ENCODE peak calls at places on chromosomes 11 and 22, in seven cellular contexts. B is sigmoid colon, Y is right lobe of liver, P is prostate gland, D is gastrocnemius medialis, S is IMR-90, I is ovary. C is an unnamed sample.

GRCh38 chr11:1501421-1502167 is 15.0 kb upstream of the MOB2 start:
- DNase-seq in B (no peak), Y (peak; percentile 49), P (no peak), D (peak; percentile 31), S (no peak), I (no peak), C (no peak)

GRCh38 chr11:110896358-110896757 is 184.1 kb upstream of the ARHGAP20 start:
- DNase-seq in B (no peak), Y (no peak), P (no peak), D (no peak), S (peak; percentile 86), I (no peak), C (peak; percentile 25)

GRCh38 chr11:122230387-122230760 is 114.4 kb upstream of the BLID start:
- DNase-seq in B (no peak), Y (no peak), P (no peak), D (no peak), S (peak; percentile 67), I (no peak), C (no peak)

GRCh38 chr11:111561801-111562325 is 21.3 kb downstream of the LAYN start:
- DNase-seq in B (no peak), Y (no peak), P (no peak), D (no peak), S (peak; percentile 86), I (no peak), C (no peak)

GRCh38 chr11:116540645-116541044 is 232.1 kb downstream of the BUD13 start:
- DNase-seq in B (peak; percentile 32), Y (no peak), P (no peak), D (no peak), S (no peak), I (no peak), C (no peak)

GRCh38 chr11:134330611-134331564 is 900 bp upstream of the GLB1L2 start:
- DNase-seq in B (peak; percentile 62), Y (no peak), P (no peak), D (no peak), S (no peak), I (no peak), C (peak; percentile 75)

GRCh38 chr11:134032501-134033091 is 36.3 kb upstream of the JAM3 start:
- DNase-seq in B (peak; percentile 78), Y (peak; percentile 54), P (no peak), D (no peak), S (no peak), I (no peak), C (no peak)

GRCh38 chr11:22778642-22779041 is 51.0 kb downstream of the SVIP start:
- DNase-seq in B (no peak), Y (no peak), P (no peak), D (no peak), S (no peak), I (no peak), C (no peak)

GRCh38 chr11:16587670-16588069 is 150.8 kb upstream of the C11orf58 start:
- DNase-seq in B (no peak), Y (no peak), P (no peak), D (peak; percentile 31), S (no peak), I (no peak), C (no peak)

GRCh38 chr11:95788921-95789505 is 569 bp downstream of the FAM76B start:
- DNase-seq in B (no peak), Y (no peak), P (peak; percentile 6), D (no peak), S (peak; percentile 43), I (peak; percentile 36), C (no peak)

DNA sequence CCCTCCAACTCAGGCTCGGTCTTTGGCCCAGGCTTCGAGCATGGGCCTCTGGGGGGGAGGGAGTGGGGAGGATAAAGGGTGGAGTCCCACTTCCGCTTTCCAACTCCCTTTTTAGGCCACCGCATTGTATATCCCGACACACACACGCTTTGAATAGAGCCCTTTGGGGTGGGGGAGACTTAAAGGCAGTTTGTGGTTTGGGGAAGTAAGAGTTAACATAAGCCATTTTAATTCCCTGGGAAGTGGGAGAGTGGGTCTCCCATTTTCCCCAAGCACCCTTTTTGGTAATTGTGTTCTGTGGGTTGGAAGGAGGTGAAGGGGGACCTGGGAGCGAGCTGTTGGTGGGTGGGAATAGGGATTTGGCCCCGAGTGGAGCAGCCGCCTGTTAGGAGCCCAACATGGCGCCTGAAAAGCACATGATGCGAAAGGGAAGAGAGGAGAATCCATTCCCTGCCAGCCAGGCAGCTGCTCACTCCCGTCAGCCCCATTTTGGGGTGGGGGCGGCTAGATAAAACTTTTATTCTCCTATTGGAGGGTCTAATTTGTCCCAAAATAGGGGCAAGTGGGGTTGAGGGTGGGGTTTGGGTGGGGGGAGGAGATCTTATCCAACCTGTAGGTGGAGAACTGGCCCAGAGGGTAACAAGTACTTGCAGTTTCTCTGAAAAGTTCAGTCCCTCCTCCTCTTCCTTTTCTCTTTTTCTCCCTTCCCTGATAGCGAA is 983 bp downstream of the PCF11 start:
- DNase-seq in B (peak; percentile 81), Y (peak; percentile 68), P (peak; percentile 59), D (peak; percentile 64), S (peak; percentile 33), I (peak; percentile 64), C (peak; percentile 91)
- TF ChIP-seq POLR2A in B (no peak), Y (no peak), P (no peak), D (no peak), S (peak; percentile 4), I (no peak), C (no peak)

DNA sequence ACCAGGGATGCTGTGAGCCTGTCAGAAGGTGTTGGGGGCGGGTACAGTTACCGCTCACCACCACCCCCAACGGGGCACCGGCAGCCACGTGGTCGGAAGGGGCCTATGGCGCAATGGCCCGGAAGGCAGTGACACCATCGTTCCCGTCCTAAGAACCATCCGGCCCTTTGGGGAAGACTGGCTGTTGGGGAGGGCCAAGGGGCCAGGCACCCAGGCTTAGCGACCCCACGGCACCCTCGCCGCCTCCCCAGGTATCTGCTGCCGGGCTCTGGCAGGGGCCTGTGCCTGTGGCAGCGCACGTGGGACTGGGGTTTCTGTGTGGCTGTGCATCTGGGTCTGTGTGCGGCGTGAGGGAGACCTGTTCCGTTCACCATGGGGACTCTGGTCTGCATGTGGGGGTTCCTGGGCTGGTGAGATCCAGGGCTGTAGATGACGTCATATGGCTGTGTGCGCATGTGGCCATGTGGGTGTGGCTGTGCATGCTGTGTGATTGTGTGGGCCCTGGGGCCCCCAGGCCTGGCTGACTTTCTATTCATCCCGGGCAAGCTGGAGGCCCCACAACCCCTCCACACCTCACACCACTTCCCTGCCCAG is 703 bp downstream of the OSM start:
- DNase-seq in B (peak; percentile 78), Y (peak; percentile 83), P (no peak), D (no peak), S (no peak), I (no peak), C (no peak)
- H3K4me3 ChIP-seq in B (peak overlapping the region; percentile 36), Y (peak overlapping the region; percentile 21), P (peak overlapping the region; percentile 0), D (no peak overlapping the region), S (no peak overlapping the region), I (no peak overlapping the region), C (peak overlapping the region; percentile 5)

GRCh38 chr11:105469931-105470330 is 139.9 kb upstream of the GRIA4 start:
- DNase-seq in B (no peak), Y (no peak), P (no peak), D (no peak), S (no peak), I (no peak), C (no peak)
- TF ChIP-seq CTCF in B (no peak), Y (no peak), P (no peak), D (no peak), S (no peak), I (no peak), C (no peak)

GRCh38 chr22:38201371-38201717 is 450 bp upstream of the MAFF start:
- DNase-seq in B (no peak), Y (no peak), P (no peak), D (peak; percentile 38), S (no peak), I (no peak), C (peak; percentile 90)

GRCh38 chr22:38202437-38203089 is 769 bp downstream of the MAFF start:
- DNase-seq in B (peak; percentile 97), Y (peak; percentile 95), P (peak; percentile 93), D (peak; percentile 94), S (peak; percentile 92), I (peak; percentile 96), C (peak; percentile 89)

GRCh38 chr22:38199826-38200559 is 1.8 kb upstream of the MAFF start:
- DNase-seq in B (no peak), Y (no peak), P (no peak), D (no peak), S (no peak), I (no peak), C (no peak)

GRCh38 chr22:38203090-38203810 is 1.5 kb downstream of the MAFF start:
- DNase-seq in B (peak; percentile 81), Y (peak; percentile 83), P (peak; percentile 78), D (no peak), S (peak; percentile 53), I (peak; percentile 63), C (peak; percentile 65)

DNA sequence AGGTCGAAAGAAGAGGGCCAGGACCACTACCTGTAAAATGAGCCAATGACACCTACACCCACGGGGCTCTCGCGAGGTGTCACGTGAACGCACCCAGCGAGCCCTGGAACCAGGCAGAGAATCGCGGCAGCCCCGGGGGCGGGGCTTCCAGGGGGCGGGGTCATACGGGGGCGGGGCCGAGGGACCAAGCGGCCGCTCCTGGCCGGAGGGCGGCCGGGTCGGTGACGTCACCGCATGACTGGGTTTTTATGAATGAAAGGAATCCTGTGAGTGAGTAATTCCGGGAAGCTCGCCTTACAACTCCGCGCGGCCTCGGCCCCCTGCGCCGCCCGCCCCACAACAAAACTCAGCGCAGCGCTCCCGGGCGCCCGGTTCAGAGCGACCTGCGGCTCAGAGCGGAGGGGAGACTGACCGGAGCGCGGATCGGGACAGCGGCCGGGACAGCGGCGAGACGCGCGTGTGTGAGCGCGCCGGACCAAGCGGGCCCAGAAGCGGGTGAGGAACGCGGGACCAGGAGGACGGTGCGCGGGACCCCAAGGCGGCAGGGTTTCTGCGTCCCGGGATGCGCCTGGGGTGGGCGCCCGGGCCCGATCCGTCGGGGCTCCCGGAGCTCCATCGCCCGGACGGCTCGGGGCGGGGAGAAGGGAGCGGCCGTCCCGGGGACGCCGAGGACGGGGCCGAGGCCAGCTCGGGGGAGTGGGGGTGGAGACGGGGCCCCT is at the start of gene MAFF:
- DNase-seq in B (peak; percentile 99), Y (peak; percentile 97), P (peak; percentile 98), D (peak; percentile 95), S (peak; percentile 98), I (peak; percentile 99), C (peak; percentile 99)
- TF ChIP-seq POLR2A in B (peak; percentile 90), Y (peak; percentile 98), P (peak; percentile 98), D (peak; percentile 98), S (peak; percentile 99), I (peak; percentile 97), C (peak; percentile 88)

GRCh38 chr22:46172522-46172921 is 22.2 kb downstream of the PPARA start:
- DNase-seq in B (no peak), Y (peak; percentile 72), P (no peak), D (peak; percentile 54), S (no peak), I (no peak), C (peak; percentile 76)
- H3K4me3 ChIP-seq in B (no peak overlapping the region), Y (peak overlapping the region; percentile 36), P (no peak overlapping the region), D (no peak overlapping the region), S (no peak overlapping the region), I (no peak overlapping the region), C (no peak overlapping the region)

DNA sequence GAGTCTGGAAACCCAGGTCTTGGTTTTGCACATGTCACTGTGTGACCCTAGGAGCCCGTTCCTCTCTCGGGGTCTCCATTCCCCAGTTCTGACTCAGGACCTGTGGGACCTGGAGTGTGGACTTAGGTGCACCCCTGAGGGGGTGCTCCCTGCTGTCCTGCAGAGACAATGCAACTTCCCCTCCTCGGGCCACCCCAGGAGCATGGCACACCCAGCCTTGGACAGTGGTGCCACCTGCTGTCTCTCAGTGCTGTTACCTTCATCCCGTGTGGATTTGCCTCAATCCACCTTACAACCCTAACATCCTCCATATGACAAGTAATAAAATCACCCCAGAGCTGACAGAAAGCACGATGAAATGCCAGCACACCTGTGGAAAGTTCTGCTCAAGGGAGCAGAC is 27.5 kb upstream of the CRYBB3 start:
- DNase-seq in B (no peak), Y (no peak), P (peak; percentile 35), D (no peak), S (no peak), I (no peak), C (no peak)
- TF ChIP-seq CTCF in B (peak; percentile 48), Y (peak; percentile 58), P (peak; percentile 51), D (peak; percentile 63), S (no peak), I (no peak), C (no peak)

C was measured in lower leg skin.